ENCODE peak calls at places on chromosomes 16 and 17, in ten cellular contexts. N is nephron progenitor cell; K is cardiac fibroblast; A is stimulated activated CD8-positive, alpha-beta memory T cell treated with anti-CD3 and anti-CD28 coated beads, Interleukin-7, amount 100 ng/mL, for 24 hours; P is substantia nigra; Z is amniotic stem cell; F is NCI-H1694 treated with DMSO at 0.1 percent for 48 hours; C is MM.1S; R is vagina; J is colonic mucosa. D is an unnamed sample.

GRCh38 chr17:38751144-38751802 is 1.3 kb upstream of the PSMB3 start:
- DNase-seq in N (peak), K (no peak), A (no peak), P (no peak), Z (no peak), F (peak), C (peak), R (no peak), J (peak), D (no peak)

GRCh38 chr17:36592316-36592710 is 634 bp downstream of the DHRS11 start:
- DNase-seq in N (peak), K (no peak), A (no peak), P (no peak), Z (no peak), F (no peak), C (no peak), R (no peak), J (peak), D (peak)

GRCh38 chr17:30950669-30951399 is 20.0 kb upstream of the RNF135 start:
- DNase-seq in N (no peak), K (peak), A (no peak), P (no peak), Z (no peak), F (peak), C (no peak), R (no peak), J (peak), D (no peak)

GRCh38 chr16:57634171-57634570 is 5.7 kb downstream of the ADGRG1 start:
- DNase-seq in N (no peak), K (no peak), A (no peak), P (no peak), Z (no peak), F (no peak), C (no peak), R (no peak), J (no peak), D (no peak)

GRCh38 chr16:81455720-81456494 is 11.3 kb downstream of the CMIP start:
- DNase-seq in N (no peak), K (no peak), A (no peak), P (no peak), Z (no peak), F (no peak), C (no peak), R (no peak), J (no peak), D (no peak)

GRCh38 chr17:4140125-4140524 is 2.7 kb downstream of the ZZEF1 start:
- DNase-seq in N (no peak), K (no peak), A (no peak), P (no peak), Z (no peak), F (no peak), C (no peak), R (no peak), J (no peak), D (no peak)

GRCh38 chr17:78898947-78899346 is 4.1 kb downstream of the CEP295NL start:
- DNase-seq in N (no peak), K (no peak), A (no peak), P (peak), Z (no peak), F (no peak), C (no peak), R (no peak), J (no peak), D (no peak)

GRCh38 chr17:21268596-21269188 is 15.5 kb upstream of the NATD1 start:
- DNase-seq in N (no peak), K (no peak), A (no peak), P (no peak), Z (no peak), F (no peak), C (no peak), R (no peak), J (no peak), D (no peak)

GRCh38 chr17:77697480-77698400 is 260.8 kb upstream of the TNRC6C start:
- DNase-seq in N (no peak), K (no peak), A (no peak), P (no peak), Z (no peak), F (no peak), C (no peak), R (no peak), J (no peak), D (no peak)

GRCh38 chr17:17019891-17020456 is 22.3 kb upstream of the MPRIP start:
- DNase-seq in N (no peak), K (no peak), A (no peak), P (no peak), Z (no peak), F (no peak), C (no peak), R (no peak), J (no peak), D (no peak)

GRCh38 chr17:68981288-68981687 is 26.1 kb upstream of the ABCA8 start:
- DNase-seq in N (no peak), K (peak), A (no peak), P (no peak), Z (no peak), F (no peak), C (peak), R (no peak), J (peak), D (no peak)

GRCh38 chr16:27290582-27290981 is 22.0 kb upstream of the NSMCE1 start:
- DNase-seq in N (no peak), K (no peak), A (no peak), P (no peak), Z (no peak), F (no peak), C (no peak), R (no peak), J (no peak), D (no peak)

GRCh38 chr17:75830168-75831031 is 13.8 kb downstream of the UNC13D start:
- DNase-seq in N (peak), K (no peak), A (no peak), P (no peak), Z (no peak), F (peak), C (no peak), R (no peak), J (peak), D (peak)

GRCh38 chr17:74646231-74646630 is 22.7 kb upstream of the CD300E start:
- DNase-seq in N (no peak), K (peak), A (no peak), P (no peak), Z (no peak), F (peak), C (peak), R (no peak), J (no peak), D (peak)

GRCh38 chr16:31052131-31052530 is 18.8 kb downstream of the STX4 start:
- DNase-seq in N (no peak), K (peak), A (no peak), P (no peak), Z (peak), F (no peak), C (no peak), R (no peak), J (no peak), D (no peak)

GRCh38 chr16:23640959-23641765 is at the start of the genes DCTN5 and PALB2:
- DNase-seq in N (peak), K (peak), A (peak), P (peak), Z (peak), F (peak), C (peak), R (peak), J (peak), D (peak)

GRCh38 chr17:15406081-15406480 is 61.3 kb downstream of the CDRT4 start:
- DNase-seq in N (no peak), K (no peak), A (no peak), P (no peak), Z (no peak), F (no peak), C (no peak), R (no peak), J (no peak), D (no peak)

GRCh38 chr16:3036726-3037315 is at the start of gene BICDL2:
- DNase-seq in N (no peak), K (no peak), A (no peak), P (no peak), Z (no peak), F (no peak), C (no peak), R (no peak), J (peak), D (peak)

D was measured in iPS-NIHi11.